ENCODE peak calls at places on chromosome 18, in ten cellular contexts. One of them, this sample, is unnamed.

GRCh38 chr18:14949800-14950415 is 201.9 kb downstream of the ANKRD30B start:
- DNase-seq in MM.1S: no peak
- DNase-seq in sigmoid colon: no peak
- DNase-seq in fibroblast of mammary gland: no peak
- DNase-seq in fibroblast of villous mesenchyme: no peak
- DNase-seq in naive thymus-derived CD4-positive, alpha-beta T cell: no peak
- DNase-seq in fibroblast of the aortic adventitia: no peak
- DNase-seq in ovary: no peak
- DNase-seq in endodermal cell: no peak
- DNase-seq in keratinocyte: no peak
- DNase-seq in this sample: no peak

GRCh38 chr18:29164993-29165599 is 988.2 kb upstream of the CDH2 start:
- DNase-seq in MM.1S: no peak
- DNase-seq in sigmoid colon: no peak
- DNase-seq in fibroblast of mammary gland: peak; percentile 86
- DNase-seq in fibroblast of villous mesenchyme: peak; percentile 52
- DNase-seq in naive thymus-derived CD4-positive, alpha-beta T cell: no peak
- DNase-seq in fibroblast of the aortic adventitia: peak; percentile 92
- DNase-seq in ovary: no peak
- DNase-seq in endodermal cell: no peak
- DNase-seq in keratinocyte: no peak
- DNase-seq in this sample: no peak

GRCh38 chr18:5066380-5066977 is 130.6 kb downstream of the AKAIN1 start:
- DNase-seq in MM.1S: no peak
- DNase-seq in sigmoid colon: no peak
- DNase-seq in fibroblast of mammary gland: no peak
- DNase-seq in fibroblast of villous mesenchyme: no peak
- DNase-seq in naive thymus-derived CD4-positive, alpha-beta T cell: no peak
- DNase-seq in fibroblast of the aortic adventitia: no peak
- DNase-seq in ovary: no peak
- DNase-seq in endodermal cell: peak; percentile 84
- DNase-seq in keratinocyte: no peak
- DNase-seq in this sample: peak; percentile 25

GRCh38 chr18:8389391-8390340 is 219.6 kb upstream of the RAB12 start:
- DNase-seq in MM.1S: peak; percentile 62
- DNase-seq in sigmoid colon: peak; percentile 76
- DNase-seq in fibroblast of mammary gland: peak; percentile 81
- DNase-seq in fibroblast of villous mesenchyme: peak; percentile 77
- DNase-seq in naive thymus-derived CD4-positive, alpha-beta T cell: no peak
- DNase-seq in fibroblast of the aortic adventitia: peak; percentile 82
- DNase-seq in ovary: peak; percentile 69
- DNase-seq in endodermal cell: peak; percentile 94
- DNase-seq in keratinocyte: peak; percentile 26
- DNase-seq in this sample: peak; percentile 48

GRCh38 chr18:58581265-58581664 is 47.6 kb downstream of the ALPK2 start:
- DNase-seq in MM.1S: no peak
- DNase-seq in sigmoid colon: no peak
- DNase-seq in fibroblast of mammary gland: peak; percentile 96
- DNase-seq in fibroblast of villous mesenchyme: peak; percentile 73
- DNase-seq in naive thymus-derived CD4-positive, alpha-beta T cell: no peak
- DNase-seq in fibroblast of the aortic adventitia: peak; percentile 93
- DNase-seq in ovary: no peak
- DNase-seq in endodermal cell: peak; percentile 63
- DNase-seq in keratinocyte: peak; percentile 52
- DNase-seq in this sample: no peak

GRCh38 chr18:80198391-80198790 is 48.9 kb downstream of the PARD6G start:
- DNase-seq in MM.1S: no peak
- DNase-seq in sigmoid colon: no peak
- DNase-seq in fibroblast of mammary gland: no peak
- DNase-seq in fibroblast of villous mesenchyme: no peak
- DNase-seq in naive thymus-derived CD4-positive, alpha-beta T cell: no peak
- DNase-seq in fibroblast of the aortic adventitia: no peak
- DNase-seq in ovary: no peak
- DNase-seq in endodermal cell: peak; percentile 22
- DNase-seq in keratinocyte: no peak
- DNase-seq in this sample: no peak

GRCh38 chr18:36381075-36381474 is 83.6 kb downstream of the FHOD3 start:
- DNase-seq in MM.1S: no peak
- DNase-seq in sigmoid colon: no peak
- DNase-seq in fibroblast of mammary gland: no peak
- DNase-seq in fibroblast of villous mesenchyme: no peak
- DNase-seq in naive thymus-derived CD4-positive, alpha-beta T cell: no peak
- DNase-seq in fibroblast of the aortic adventitia: no peak
- DNase-seq in ovary: no peak
- DNase-seq in endodermal cell: no peak
- DNase-seq in keratinocyte: no peak
- DNase-seq in this sample: no peak

GRCh38 chr18:43001821-43002220 is 113.7 kb downstream of the RIT2 start:
- DNase-seq in MM.1S: no peak
- DNase-seq in sigmoid colon: no peak
- DNase-seq in fibroblast of mammary gland: no peak
- DNase-seq in fibroblast of villous mesenchyme: peak; percentile 36
- DNase-seq in naive thymus-derived CD4-positive, alpha-beta T cell: no peak
- DNase-seq in fibroblast of the aortic adventitia: no peak
- DNase-seq in ovary: no peak
- DNase-seq in endodermal cell: no peak
- DNase-seq in keratinocyte: no peak
- DNase-seq in this sample: no peak

GRCh38 chr18:41681138-41681881 is 273.7 kb upstream of the PIK3C3 start:
- DNase-seq in MM.1S: no peak
- DNase-seq in sigmoid colon: no peak
- DNase-seq in fibroblast of mammary gland: no peak
- DNase-seq in fibroblast of villous mesenchyme: no peak
- DNase-seq in naive thymus-derived CD4-positive, alpha-beta T cell: no peak
- DNase-seq in fibroblast of the aortic adventitia: no peak
- DNase-seq in ovary: no peak
- DNase-seq in endodermal cell: no peak
- DNase-seq in keratinocyte: no peak
- DNase-seq in this sample: no peak

GRCh38 chr18:38611036-38611964 is 1045.7 kb upstream of the CELF4 start:
- DNase-seq in MM.1S: peak; percentile 93
- DNase-seq in sigmoid colon: no peak
- DNase-seq in fibroblast of mammary gland: no peak
- DNase-seq in fibroblast of villous mesenchyme: no peak
- DNase-seq in naive thymus-derived CD4-positive, alpha-beta T cell: no peak
- DNase-seq in fibroblast of the aortic adventitia: no peak
- DNase-seq in ovary: no peak
- DNase-seq in endodermal cell: no peak
- DNase-seq in keratinocyte: no peak
- DNase-seq in this sample: no peak

GRCh38 chr18:23779696-23780303 is 90.5 kb downstream of the LAMA3 start:
- DNase-seq in MM.1S: no peak
- DNase-seq in sigmoid colon: no peak
- DNase-seq in fibroblast of mammary gland: peak; percentile 47
- DNase-seq in fibroblast of villous mesenchyme: peak; percentile 40
- DNase-seq in naive thymus-derived CD4-positive, alpha-beta T cell: no peak
- DNase-seq in fibroblast of the aortic adventitia: peak; percentile 23
- DNase-seq in ovary: no peak
- DNase-seq in endodermal cell: peak; percentile 66
- DNase-seq in keratinocyte: no peak
- DNase-seq in this sample: no peak

GRCh38 chr18:10332452-10332851 is 122.0 kb upstream of the APCDD1 start:
- DNase-seq in MM.1S: no peak
- DNase-seq in sigmoid colon: no peak
- DNase-seq in fibroblast of mammary gland: no peak
- DNase-seq in fibroblast of villous mesenchyme: no peak
- DNase-seq in naive thymus-derived CD4-positive, alpha-beta T cell: no peak
- DNase-seq in fibroblast of the aortic adventitia: no peak
- DNase-seq in ovary: no peak
- DNase-seq in endodermal cell: no peak
- DNase-seq in keratinocyte: no peak
- DNase-seq in this sample: no peak

GRCh38 chr18:56112013-56112749 is 524.2 kb upstream of the TCF4 start:
- DNase-seq in MM.1S: no peak
- DNase-seq in sigmoid colon: no peak
- DNase-seq in fibroblast of mammary gland: peak; percentile 57
- DNase-seq in fibroblast of villous mesenchyme: peak; percentile 51
- DNase-seq in naive thymus-derived CD4-positive, alpha-beta T cell: no peak
- DNase-seq in fibroblast of the aortic adventitia: peak; percentile 53
- DNase-seq in ovary: no peak
- DNase-seq in endodermal cell: no peak
- DNase-seq in keratinocyte: no peak
- DNase-seq in this sample: no peak

GRCh38 chr18:63128242-63128967 is 191.2 kb downstream of the BCL2 start:
- DNase-seq in MM.1S: no peak
- DNase-seq in sigmoid colon: no peak
- DNase-seq in fibroblast of mammary gland: no peak
- DNase-seq in fibroblast of villous mesenchyme: no peak
- DNase-seq in naive thymus-derived CD4-positive, alpha-beta T cell: no peak
- DNase-seq in fibroblast of the aortic adventitia: no peak
- DNase-seq in ovary: no peak
- DNase-seq in endodermal cell: no peak
- DNase-seq in keratinocyte: no peak
- DNase-seq in this sample: no peak

GRCh38 chr18:76394780-76395476 is 100.1 kb downstream of the ZNF516 start:
- DNase-seq in MM.1S: no peak
- DNase-seq in sigmoid colon: peak; percentile 38
- DNase-seq in fibroblast of mammary gland: peak; percentile 72
- DNase-seq in fibroblast of villous mesenchyme: no peak
- DNase-seq in naive thymus-derived CD4-positive, alpha-beta T cell: no peak
- DNase-seq in fibroblast of the aortic adventitia: peak; percentile 60
- DNase-seq in ovary: no peak
- DNase-seq in endodermal cell: no peak
- DNase-seq in keratinocyte: no peak
- DNase-seq in this sample: no peak

GRCh38 chr18:61992285-61992684 is 99.5 kb upstream of the RNF152 start:
- DNase-seq in MM.1S: no peak
- DNase-seq in sigmoid colon: no peak
- DNase-seq in fibroblast of mammary gland: peak; percentile 76
- DNase-seq in fibroblast of villous mesenchyme: peak; percentile 73
- DNase-seq in naive thymus-derived CD4-positive, alpha-beta T cell: no peak
- DNase-seq in fibroblast of the aortic adventitia: peak; percentile 85
- DNase-seq in ovary: no peak
- DNase-seq in endodermal cell: no peak
- DNase-seq in keratinocyte: no peak
- DNase-seq in this sample: no peak

DNA sequence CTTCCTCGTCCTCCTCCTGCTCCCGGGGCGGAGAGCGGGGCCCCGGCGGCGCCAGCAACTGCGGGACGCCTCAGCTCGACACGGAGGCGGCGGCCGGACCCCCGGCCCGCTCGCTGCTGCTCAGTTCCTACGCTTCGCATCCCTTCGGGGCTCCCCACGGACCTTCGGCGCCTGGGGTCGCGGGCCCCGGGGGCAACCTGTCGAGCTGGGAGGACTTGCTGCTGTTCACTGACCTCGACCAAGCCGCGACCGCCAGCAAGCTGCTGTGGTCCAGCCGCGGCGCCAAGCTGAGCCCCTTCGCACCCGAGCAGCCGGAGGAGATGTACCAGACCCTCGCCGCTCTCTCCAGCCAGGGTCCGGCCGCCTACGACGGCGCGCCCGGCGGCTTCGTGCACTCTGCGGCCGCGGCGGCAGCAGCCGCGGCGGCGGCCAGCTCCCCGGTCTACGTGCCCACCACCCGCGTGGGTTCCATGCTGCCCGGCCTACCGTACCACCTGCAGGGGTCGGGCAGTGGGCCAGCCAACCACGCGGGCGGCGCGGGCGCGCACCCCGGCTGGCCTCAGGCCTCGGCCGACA is 2.0 kb downstream of the GATA6 start:
- DNase-seq in MM.1S: no peak
- DNase-seq in sigmoid colon: no peak
- DNase-seq in fibroblast of mammary gland: no peak
- DNase-seq in fibroblast of villous mesenchyme: no peak
- DNase-seq in naive thymus-derived CD4-positive, alpha-beta T cell: no peak
- DNase-seq in fibroblast of the aortic adventitia: no peak
- DNase-seq in ovary: peak; percentile 33
- DNase-seq in endodermal cell: peak; percentile 77
- DNase-seq in keratinocyte: no peak
- DNase-seq in this sample: no peak
- H3K4me3 ChIP-seq in MM.1S: no peak overlapping the region
- H3K4me3 ChIP-seq in sigmoid colon: peak overlapping the region; percentile 73
- H3K4me3 ChIP-seq in fibroblast of mammary gland: peak overlapping the region; percentile 75
- H3K4me3 ChIP-seq in fibroblast of villous mesenchyme: peak overlapping the region; percentile 88
- H3K4me3 ChIP-seq in naive thymus-derived CD4-positive, alpha-beta T cell: no peak overlapping the region
- H3K4me3 ChIP-seq in fibroblast of the aortic adventitia: peak overlapping the region; percentile 97
- H3K4me3 ChIP-seq in ovary: peak overlapping the region; percentile 98
- H3K4me3 ChIP-seq in endodermal cell: peak overlapping the region; percentile 100
- H3K4me3 ChIP-seq in keratinocyte: peak overlapping the region; percentile 54
- H3K4me3 ChIP-seq in this sample: no peak overlapping the region

GRCh38 chr18:498901-499300 is 1.6 kb downstream of the COLEC12 start:
- DNase-seq in MM.1S: no peak
- DNase-seq in sigmoid colon: no peak
- DNase-seq in fibroblast of mammary gland: no peak
- DNase-seq in fibroblast of villous mesenchyme: peak; percentile 16
- DNase-seq in naive thymus-derived CD4-positive, alpha-beta T cell: no peak
- DNase-seq in fibroblast of the aortic adventitia: peak; percentile 52
- DNase-seq in ovary: no peak
- DNase-seq in endodermal cell: no peak
- DNase-seq in keratinocyte: no peak
- DNase-seq in this sample: no peak
- H3K4me3 ChIP-seq in MM.1S: no peak overlapping the region
- H3K4me3 ChIP-seq in sigmoid colon: peak overlapping the region; percentile 63
- H3K4me3 ChIP-seq in fibroblast of mammary gland: peak overlapping the region; percentile 75
- H3K4me3 ChIP-seq in fibroblast of villous mesenchyme: peak overlapping the region; percentile 54
- H3K4me3 ChIP-seq in naive thymus-derived CD4-positive, alpha-beta T cell: no peak overlapping the region
- H3K4me3 ChIP-seq in fibroblast of the aortic adventitia: peak overlapping the region; percentile 74
- H3K4me3 ChIP-seq in ovary: peak overlapping the region; percentile 53
- H3K4me3 ChIP-seq in endodermal cell: peak overlapping the region; percentile 98
- H3K4me3 ChIP-seq in keratinocyte: no peak overlapping the region
- H3K4me3 ChIP-seq in this sample: no peak overlapping the region

GRCh38 chr18:46028536-46028891 is 43.5 kb downstream of the PSTPIP2 start:
- DNase-seq in MM.1S: no peak
- DNase-seq in sigmoid colon: no peak
- DNase-seq in fibroblast of mammary gland: no peak
- DNase-seq in fibroblast of villous mesenchyme: no peak
- DNase-seq in naive thymus-derived CD4-positive, alpha-beta T cell: no peak
- DNase-seq in fibroblast of the aortic adventitia: no peak
- DNase-seq in ovary: no peak
- DNase-seq in endodermal cell: no peak
- DNase-seq in keratinocyte: no peak
- DNase-seq in this sample: no peak
- H3K4me3 ChIP-seq in MM.1S: no peak overlapping the region
- H3K4me3 ChIP-seq in sigmoid colon: peak overlapping the region; percentile 53
- H3K4me3 ChIP-seq in fibroblast of mammary gland: peak overlapping the region; percentile 48
- H3K4me3 ChIP-seq in fibroblast of villous mesenchyme: peak overlapping the region; percentile 61
- H3K4me3 ChIP-seq in naive thymus-derived CD4-positive, alpha-beta T cell: peak overlapping the region; percentile 89
- H3K4me3 ChIP-seq in fibroblast of the aortic adventitia: peak overlapping the region; percentile 63
- H3K4me3 ChIP-seq in ovary: peak overlapping the region; percentile 39
- H3K4me3 ChIP-seq in endodermal cell: peak overlapping the region; percentile 69
- H3K4me3 ChIP-seq in keratinocyte: no peak overlapping the region
- H3K4me3 ChIP-seq in this sample: no peak overlapping the region

GRCh38 chr18:13823707-13824395 is at the start of gene MC5R:
- DNase-seq in MM.1S: peak; percentile 67
- DNase-seq in sigmoid colon: no peak
- DNase-seq in fibroblast of mammary gland: peak; percentile 26
- DNase-seq in fibroblast of villous mesenchyme: peak; percentile 19
- DNase-seq in naive thymus-derived CD4-positive, alpha-beta T cell: peak; percentile 68
- DNase-seq in fibroblast of the aortic adventitia: peak; percentile 27
- DNase-seq in ovary: peak; percentile 36
- DNase-seq in endodermal cell: peak; percentile 93
- DNase-seq in keratinocyte: no peak
- DNase-seq in this sample: no peak
- H3K4me3 ChIP-seq in MM.1S: peak within 1 kb of the TSS; percentile 62
- H3K4me3 ChIP-seq in sigmoid colon: peak within 1 kb of the TSS; percentile 50
- H3K4me3 ChIP-seq in fibroblast of mammary gland: no peak within 1 kb of the TSS
- H3K4me3 ChIP-seq in fibroblast of villous mesenchyme: peak within 1 kb of the TSS; percentile 40
- H3K4me3 ChIP-seq in naive thymus-derived CD4-positive, alpha-beta T cell: peak within 1 kb of the TSS; percentile 32
- H3K4me3 ChIP-seq in fibroblast of the aortic adventitia: peak within 1 kb of the TSS; percentile 53
- H3K4me3 ChIP-seq in ovary: peak within 1 kb of the TSS; percentile 26
- H3K4me3 ChIP-seq in endodermal cell: peak within 1 kb of the TSS; percentile 76
- H3K4me3 ChIP-seq in keratinocyte: peak within 1 kb of the TSS; percentile 17
- H3K4me3 ChIP-seq in this sample: peak within 1 kb of the TSS; percentile 20

This sample was measured in Jurkat, Clone E6-1.